ENCODE peak calls at places on chromosomes 4 and X, in five cellular contexts. One of them, this sample, is unnamed.

GRCh38 chr4:73417973-73418372 is 13.9 kb downstream of the ALB start:
- DNase-seq in endothelial cell of umbilical vein: no peak
- DNase-seq in GM10248: no peak
- DNase-seq in left lung: no peak
- DNase-seq in upper lobe of right lung: no peak
- DNase-seq in this sample: no peak

GRCh38 chrX:41781500-41781899 is 57.5 kb downstream of the GPR82 start:
- DNase-seq in left lung: no peak
- DNase-seq in endothelial cell of umbilical vein: peak; percentile 49
- DNase-seq in upper lobe of right lung: no peak
- DNase-seq in GM10248: peak; percentile 58
- DNase-seq in this sample: no peak

GRCh38 chr4:113738251-113738650 is 23.3 kb downstream of the CAMK2D start:
- DNase-seq in upper lobe of right lung: no peak
- DNase-seq in GM10248: no peak
- DNase-seq in left lung: no peak
- DNase-seq in endothelial cell of umbilical vein: no peak
- DNase-seq in this sample: no peak

GRCh38 chr4:110518889-110519490 is 43.0 kb downstream of the ENPEP start:
- DNase-seq in endothelial cell of umbilical vein: peak; percentile 33
- DNase-seq in left lung: no peak
- DNase-seq in GM10248: no peak
- DNase-seq in upper lobe of right lung: no peak
- DNase-seq in this sample: no peak

GRCh38 chr4:121658125-121658524 is 38.7 kb downstream of the ANXA5 start:
- DNase-seq in endothelial cell of umbilical vein: no peak
- DNase-seq in upper lobe of right lung: no peak
- DNase-seq in left lung: no peak
- DNase-seq in GM10248: no peak
- DNase-seq in this sample: no peak

GRCh38 chr4:109294006-109294405 is 8.5 kb downstream of the COL25A1 start:
- DNase-seq in GM10248: no peak
- DNase-seq in endothelial cell of umbilical vein: no peak
- DNase-seq in upper lobe of right lung: no peak
- DNase-seq in left lung: no peak
- DNase-seq in this sample: no peak

GRCh38 chr4:109560687-109561452 is 824 bp downstream of the MCUB start:
- DNase-seq in GM10248: peak; percentile 82
- DNase-seq in left lung: peak; percentile 49
- DNase-seq in upper lobe of right lung: no peak
- DNase-seq in endothelial cell of umbilical vein: peak; percentile 74
- DNase-seq in this sample: no peak

GRCh38 chr4:1604706-1605205 is 79.4 kb downstream of the FAM53A start:
- DNase-seq in endothelial cell of umbilical vein: no peak
- DNase-seq in GM10248: no peak
- DNase-seq in left lung: no peak
- DNase-seq in upper lobe of right lung: peak; percentile 68
- DNase-seq in this sample: no peak

GRCh38 chr4:140755811-140756291 is 334 bp downstream of the TBC1D9 start:
- DNase-seq in left lung: peak; percentile 57
- DNase-seq in GM10248: peak; percentile 57
- DNase-seq in upper lobe of right lung: peak; percentile 82
- DNase-seq in endothelial cell of umbilical vein: peak; percentile 70
- DNase-seq in this sample: no peak

GRCh38 chrX:43655151-43655676 is 885 bp upstream of the MAOA start:
- DNase-seq in left lung: peak; percentile 45
- DNase-seq in GM10248: peak; percentile 8
- DNase-seq in endothelial cell of umbilical vein: peak; percentile 36
- DNase-seq in upper lobe of right lung: peak; percentile 71
- DNase-seq in this sample: peak; percentile 25

GRCh38 chr4:14168919-14169318 is 541.4 kb upstream of the BOD1L1 start:
- DNase-seq in GM10248: no peak
- DNase-seq in left lung: no peak
- DNase-seq in endothelial cell of umbilical vein: peak; percentile 93
- DNase-seq in upper lobe of right lung: no peak
- DNase-seq in this sample: peak; percentile 35

GRCh38 chr4:5953003-5953951 is 60.4 kb upstream of the CRMP1 start:
- DNase-seq in upper lobe of right lung: peak; percentile 23
- DNase-seq in GM10248: no peak
- DNase-seq in left lung: no peak
- DNase-seq in endothelial cell of umbilical vein: no peak
- DNase-seq in this sample: no peak

GRCh38 chr4:6396696-6397236 is 75.6 kb downstream of the PPP2R2C start:
- DNase-seq in upper lobe of right lung: no peak
- DNase-seq in GM10248: no peak
- DNase-seq in endothelial cell of umbilical vein: no peak
- DNase-seq in left lung: no peak
- DNase-seq in this sample: no peak

GRCh38 chr4:33184684-33185083 is 2464.5 kb downstream of the PCDH7 start:
- DNase-seq in GM10248: no peak
- DNase-seq in left lung: no peak
- DNase-seq in upper lobe of right lung: no peak
- DNase-seq in endothelial cell of umbilical vein: no peak
- DNase-seq in this sample: no peak

GRCh38 chrX:125402807-125403206 is 83.1 kb downstream of the TEX13C start:
- DNase-seq in upper lobe of right lung: no peak
- DNase-seq in GM10248: no peak
- DNase-seq in endothelial cell of umbilical vein: no peak
- DNase-seq in left lung: no peak
- DNase-seq in this sample: no peak

GRCh38 chr4:122525865-122526264 is 69.3 kb upstream of the IL2 start:
- DNase-seq in left lung: no peak
- DNase-seq in GM10248: no peak
- DNase-seq in endothelial cell of umbilical vein: no peak
- DNase-seq in upper lobe of right lung: no peak
- DNase-seq in this sample: no peak

GRCh38 chr4:8323947-8324555 is 54.5 kb downstream of the HTRA3 start:
- DNase-seq in left lung: peak; percentile 19
- DNase-seq in endothelial cell of umbilical vein: no peak
- DNase-seq in upper lobe of right lung: no peak
- DNase-seq in GM10248: no peak
- DNase-seq in this sample: no peak

GRCh38 chr4:29908276-29908675 is 811.9 kb upstream of the PCDH7 start:
- DNase-seq in left lung: no peak
- DNase-seq in upper lobe of right lung: no peak
- DNase-seq in GM10248: no peak
- DNase-seq in endothelial cell of umbilical vein: no peak
- DNase-seq in this sample: no peak

GRCh38 chr4:168151313-168151712 is 59.0 kb downstream of the ANXA10 start:
- DNase-seq in endothelial cell of umbilical vein: no peak
- DNase-seq in GM10248: no peak
- DNase-seq in upper lobe of right lung: no peak
- DNase-seq in left lung: no peak
- DNase-seq in this sample: no peak

GRCh38 chr4:85740431-85740861 is 265.5 kb downstream of the ARHGAP24 start:
- DNase-seq in endothelial cell of umbilical vein: no peak
- DNase-seq in GM10248: no peak
- DNase-seq in left lung: no peak
- DNase-seq in upper lobe of right lung: no peak
- DNase-seq in this sample: no peak

GRCh38 chr4:125390126-125390525 is 75.4 kb downstream of the FAT4 start:
- DNase-seq in upper lobe of right lung: no peak
- DNase-seq in left lung: no peak
- DNase-seq in endothelial cell of umbilical vein: peak; percentile 86
- DNase-seq in GM10248: no peak
- DNase-seq in this sample: no peak

GRCh38 chr4:176036585-176037205 is 28.9 kb upstream of the WDR17 start:
- DNase-seq in GM10248: no peak
- DNase-seq in upper lobe of right lung: no peak
- DNase-seq in left lung: no peak
- DNase-seq in endothelial cell of umbilical vein: no peak
- DNase-seq in this sample: no peak

GRCh38 chr4:176034936-176035335 is 30.7 kb upstream of the WDR17 start:
- DNase-seq in endothelial cell of umbilical vein: no peak
- DNase-seq in upper lobe of right lung: no peak
- DNase-seq in GM10248: no peak
- DNase-seq in left lung: no peak
- DNase-seq in this sample: no peak

GRCh38 chr4:176031927-176032326 is 33.7 kb upstream of the WDR17 start:
- DNase-seq in GM10248: no peak
- DNase-seq in endothelial cell of umbilical vein: no peak
- DNase-seq in upper lobe of right lung: no peak
- DNase-seq in left lung: no peak
- DNase-seq in this sample: no peak

GRCh38 chr4:176032454-176032853 is 33.2 kb upstream of the WDR17 start:
- DNase-seq in upper lobe of right lung: no peak
- DNase-seq in endothelial cell of umbilical vein: no peak
- DNase-seq in left lung: no peak
- DNase-seq in GM10248: no peak
- DNase-seq in this sample: no peak

DNA sequence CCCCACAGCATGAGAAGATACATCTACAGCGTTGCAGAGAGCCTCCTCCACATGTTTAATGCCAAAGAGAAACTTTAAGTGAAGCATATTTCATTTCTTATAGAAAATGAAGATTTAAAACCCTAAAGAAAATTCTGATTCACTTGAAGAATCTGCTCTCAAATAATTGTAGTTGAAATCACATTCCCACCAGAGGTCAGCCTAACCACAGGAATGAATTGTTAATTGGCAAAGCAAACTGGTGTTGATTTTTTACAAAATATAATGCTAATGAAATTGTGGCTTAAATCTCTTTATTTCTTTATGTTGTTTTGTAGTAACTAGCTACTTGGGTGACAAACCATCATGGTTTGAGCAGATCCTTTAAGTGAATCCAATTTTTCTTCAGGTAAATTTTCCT is 31.1 kb upstream of the WDR17 start:
- DNase-seq in left lung: no peak
- DNase-seq in endothelial cell of umbilical vein: peak; percentile 14
- DNase-seq in GM10248: no peak
- DNase-seq in upper lobe of right lung: no peak
- DNase-seq in this sample: no peak
- TF ChIP-seq CTCF in left lung: peak; percentile 31
- TF ChIP-seq CTCF in endothelial cell of umbilical vein: no peak
- TF ChIP-seq CTCF in GM10248: peak; percentile 13
- TF ChIP-seq CTCF in upper lobe of right lung: peak; percentile 46
- TF ChIP-seq CTCF in this sample: no peak

DNA sequence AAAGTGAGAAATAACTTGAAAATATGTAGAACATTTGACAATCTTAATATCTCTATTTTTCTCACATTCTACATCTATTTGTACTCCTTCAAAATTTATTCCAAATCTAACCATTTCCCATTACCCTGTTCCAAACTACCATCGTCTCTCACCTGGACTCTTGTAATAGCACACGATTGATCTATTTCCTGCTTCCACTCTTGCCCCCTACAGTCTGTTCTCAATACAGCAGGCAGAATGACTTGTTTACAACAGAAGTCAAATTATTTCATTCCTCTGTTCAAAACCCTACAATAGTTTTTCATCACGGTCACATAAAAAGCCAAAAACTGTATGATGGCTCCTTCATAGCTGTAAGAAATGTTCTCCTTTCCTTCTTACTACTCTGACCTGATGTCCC is 21.1 kb upstream of the LUZP4 start:
- DNase-seq in endothelial cell of umbilical vein: peak; percentile 1
- DNase-seq in upper lobe of right lung: no peak
- DNase-seq in left lung: no peak
- DNase-seq in GM10248: no peak
- DNase-seq in this sample: no peak
- TF ChIP-seq CTCF in endothelial cell of umbilical vein: peak; percentile 16
- TF ChIP-seq CTCF in upper lobe of right lung: peak; percentile 21
- TF ChIP-seq CTCF in left lung: peak; percentile 11
- TF ChIP-seq CTCF in GM10248: no peak
- TF ChIP-seq CTCF in this sample: no peak

GRCh38 chr4:186946140-186946539 is 222.5 kb upstream of the FAT1 start:
- DNase-seq in endothelial cell of umbilical vein: no peak
- DNase-seq in GM10248: no peak
- DNase-seq in upper lobe of right lung: no peak
- DNase-seq in left lung: no peak
- DNase-seq in this sample: no peak

GRCh38 chr4:186952709-186953108 is 229.1 kb upstream of the FAT1 start:
- DNase-seq in upper lobe of right lung: no peak
- DNase-seq in GM10248: no peak
- DNase-seq in endothelial cell of umbilical vein: no peak
- DNase-seq in left lung: no peak
- DNase-seq in this sample: no peak

GRCh38 chr4:186949847-186950246 is 226.2 kb upstream of the FAT1 start:
- DNase-seq in endothelial cell of umbilical vein: no peak
- DNase-seq in GM10248: no peak
- DNase-seq in left lung: no peak
- DNase-seq in upper lobe of right lung: no peak
- DNase-seq in this sample: no peak

GRCh38 chr4:186946682-186947294 is 223.1 kb upstream of the FAT1 start:
- DNase-seq in GM10248: no peak
- DNase-seq in left lung: no peak
- DNase-seq in endothelial cell of umbilical vein: no peak
- DNase-seq in upper lobe of right lung: no peak
- DNase-seq in this sample: no peak

DNA sequence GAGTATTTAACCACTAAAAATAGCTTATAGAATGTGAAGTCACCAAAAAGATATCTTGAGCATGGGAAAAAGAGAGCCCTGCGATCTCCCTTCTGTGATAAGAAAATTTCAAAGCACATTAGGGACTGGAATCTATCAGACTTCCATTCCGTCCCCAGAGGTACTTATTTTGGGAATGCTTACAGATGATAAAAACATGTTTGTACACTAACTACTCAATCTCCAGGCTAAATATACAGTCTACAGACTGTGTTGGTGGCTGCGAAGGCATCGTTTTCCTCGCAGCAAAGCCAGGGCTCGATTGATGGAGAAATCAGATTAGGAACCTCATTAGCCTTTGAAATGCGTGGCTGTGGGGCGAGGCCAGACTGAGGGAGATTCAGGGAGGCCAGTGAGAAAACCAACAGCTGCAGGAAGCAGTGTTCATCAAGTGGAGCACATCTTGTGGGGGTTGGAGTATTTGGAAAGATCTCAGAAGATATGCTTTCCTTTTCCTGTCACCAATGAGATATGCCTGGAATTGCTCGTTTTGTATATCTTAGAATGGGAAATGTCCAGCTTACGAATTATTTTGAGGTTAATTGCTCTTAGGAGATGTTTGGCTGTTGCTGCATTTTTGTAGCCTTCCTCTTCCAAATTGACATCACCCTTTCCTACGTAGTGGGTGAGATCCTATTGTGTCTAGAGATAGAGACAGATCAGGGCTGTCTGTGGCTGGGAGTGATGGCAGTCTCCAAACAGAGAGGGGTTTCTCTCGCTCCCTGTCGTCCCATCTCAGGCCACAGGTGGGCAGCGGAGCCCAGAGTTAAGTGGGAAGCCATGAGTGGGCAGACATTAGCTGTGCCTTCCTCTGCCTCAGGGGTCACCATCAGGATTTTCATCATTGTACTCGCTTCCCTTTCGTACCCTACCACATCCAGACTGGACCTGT is 225.0 kb upstream of the FAT1 start:
- DNase-seq in upper lobe of right lung: no peak
- DNase-seq in endothelial cell of umbilical vein: no peak
- DNase-seq in left lung: no peak
- DNase-seq in GM10248: no peak
- DNase-seq in this sample: no peak
- TF ChIP-seq CTCF in upper lobe of right lung: peak; percentile 27
- TF ChIP-seq CTCF in endothelial cell of umbilical vein: no peak
- TF ChIP-seq CTCF in left lung: no peak
- TF ChIP-seq CTCF in GM10248: no peak
- TF ChIP-seq CTCF in this sample: no peak

DNA sequence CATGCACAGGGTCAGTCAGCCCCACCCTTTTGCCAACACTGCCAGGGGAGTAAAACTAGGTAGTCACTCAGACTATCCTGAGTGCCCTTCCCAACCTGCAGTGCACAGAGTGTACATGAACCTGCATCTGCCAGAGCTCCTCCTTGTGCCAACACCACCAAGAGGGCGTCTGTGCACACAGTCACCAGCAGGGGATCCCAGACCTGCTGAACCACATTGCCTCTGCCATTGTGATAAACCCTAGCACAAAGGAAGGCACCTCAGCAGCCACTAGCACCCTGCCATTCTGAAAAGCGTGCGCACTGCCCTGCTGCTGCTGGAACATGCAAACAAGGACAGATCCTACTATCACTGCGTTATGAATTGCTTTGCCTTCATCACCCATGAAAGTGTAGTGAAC is 247.8 kb upstream of the POU3F4 start:
- DNase-seq in upper lobe of right lung: no peak
- DNase-seq in endothelial cell of umbilical vein: no peak
- DNase-seq in GM10248: no peak
- DNase-seq in left lung: no peak
- DNase-seq in this sample: no peak
- TF ChIP-seq CTCF in upper lobe of right lung: no peak
- TF ChIP-seq CTCF in endothelial cell of umbilical vein: no peak
- TF ChIP-seq CTCF in GM10248: no peak
- TF ChIP-seq CTCF in left lung: no peak
- TF ChIP-seq CTCF in this sample: no peak

This sample was measured in omental fat pad.